ENCODE peak calls at places on chromosomes 12 and 14, in five cellular contexts. G is Caco-2, U is cardiac muscle cell, N is K562, D is IMR-90. C is an unnamed sample.

GRCh38 chr12:121513464-121514183 is 67.2 kb downstream of the KDM2B start:
- DNase-seq in G (peak; percentile 84), U (peak; percentile 48), N (peak; percentile 99), D (no peak), C (no peak)

GRCh38 chr14:61516957-61517356 is 178.4 kb upstream of the HIF1A start:
- DNase-seq in G (no peak), U (no peak), N (no peak), D (no peak), C (no peak)

GRCh38 chr12:109734219-109735000 is 20.8 kb downstream of the FAM222A start:
- DNase-seq in G (peak; percentile 17), U (no peak), N (no peak), D (peak; percentile 1), C (no peak)

GRCh38 chr12:123450636-123451035 is 7.3 kb upstream of the SNRNP35 start:
- DNase-seq in G (no peak), U (no peak), N (no peak), D (no peak), C (no peak)

GRCh38 chr12:116450406-116450910 is 108.7 kb upstream of the MAP1LC3B2 start:
- DNase-seq in G (no peak), U (no peak), N (no peak), D (no peak), C (no peak)

GRCh38 chr12:121916719-121917118 is 1.7 kb upstream of the CFAP251 start:
- DNase-seq in G (no peak), U (no peak), N (no peak), D (peak; percentile 67), C (no peak)

GRCh38 chr12:12979731-12980259 is 20.3 kb downstream of the HEBP1 start:
- DNase-seq in G (no peak), U (no peak), N (no peak), D (peak; percentile 98), C (no peak)

GRCh38 chr12:45948546-45948945 is 41.8 kb downstream of the SCAF11 start:
- DNase-seq in G (no peak), U (no peak), N (no peak), D (no peak), C (no peak)

GRCh38 chr14:54877015-54877702 is 25.5 kb downstream of the GCH1 start:
- DNase-seq in G (no peak), U (no peak), N (no peak), D (peak; percentile 10), C (no peak)
- H3K4me3 ChIP-seq in G (no peak overlapping the region), U (no peak overlapping the region), N (no peak overlapping the region), D (no peak overlapping the region), C (no peak overlapping the region)

GRCh38 chr12:30396576-30396975 is 299.1 kb downstream of the IPO8 start:
- DNase-seq in G (no peak), U (no peak), N (no peak), D (no peak), C (no peak)
- H3K9me3 ChIP-seq in G (peaks cover 25% of the 10 kb centered on the region), U (peaks cover 2% of the 10 kb centered on the region), N (peaks cover 3% of the 10 kb centered on the region), D (peaks cover 6% of the 10 kb centered on the region), C (peaks cover 3% of the 10 kb centered on the region)

DNA sequence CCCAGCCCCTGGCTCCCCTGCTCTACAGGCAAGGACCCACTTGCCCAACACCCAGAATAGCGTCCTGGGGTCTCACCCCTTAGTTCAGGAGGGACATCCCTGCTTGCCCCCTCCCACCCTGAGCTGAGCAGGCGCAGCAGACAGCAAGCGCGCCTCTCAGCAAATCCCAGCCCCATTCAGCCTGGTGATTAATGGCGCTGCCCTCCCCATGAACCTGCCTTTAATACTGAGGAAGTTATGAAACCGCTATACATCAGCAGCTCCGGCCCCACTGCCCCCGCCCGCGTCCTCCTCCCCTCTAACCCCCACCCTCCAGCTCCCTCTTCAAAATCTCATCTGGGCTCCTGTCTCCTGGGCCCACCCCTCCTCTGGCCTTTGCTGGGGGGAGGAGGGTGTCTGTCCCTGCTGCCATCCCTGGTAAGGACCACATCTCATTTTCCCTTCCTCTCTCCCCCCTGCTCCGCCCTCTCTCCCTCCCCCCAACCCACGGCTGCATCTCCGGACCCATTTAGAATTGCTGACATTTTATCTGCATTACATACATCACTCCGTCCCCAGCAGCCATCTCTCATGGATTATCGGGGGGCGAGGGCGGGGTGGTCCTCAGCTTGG is 7.1 kb upstream of the SMUG1 start:
- DNase-seq in G (no peak), U (no peak), N (peak; percentile 51), D (peak; percentile 70), C (no peak)
- H3K4me3 ChIP-seq in G (no peak overlapping the region), U (no peak overlapping the region), N (no peak overlapping the region), D (no peak overlapping the region), C (no peak overlapping the region)

GRCh38 chr14:106070242-106070641 is 543.9 kb downstream of the TMEM121 start:
- DNase-seq in G (no peak), U (no peak), N (no peak), D (no peak), C (no peak)
- H3K9me3 ChIP-seq in G (no peaks in the 10 kb centered on the region), U (no peaks in the 10 kb centered on the region), N (no peaks in the 10 kb centered on the region), D (peaks cover 10% of the 10 kb centered on the region), C (peaks cover 4% of the 10 kb centered on the region)

GRCh38 chr12:16349132-16349463 is 1.7 kb downstream of the MGST1 start:
- DNase-seq in G (no peak), U (no peak), N (peak; percentile 6), D (peak; percentile 96), C (no peak)
- H3K4me3 ChIP-seq in G (peak overlapping the region; percentile 16), U (peak overlapping the region; percentile 44), N (peak overlapping the region; percentile 42), D (peak overlapping the region; percentile 93), C (peak overlapping the region; percentile 49)

DNA sequence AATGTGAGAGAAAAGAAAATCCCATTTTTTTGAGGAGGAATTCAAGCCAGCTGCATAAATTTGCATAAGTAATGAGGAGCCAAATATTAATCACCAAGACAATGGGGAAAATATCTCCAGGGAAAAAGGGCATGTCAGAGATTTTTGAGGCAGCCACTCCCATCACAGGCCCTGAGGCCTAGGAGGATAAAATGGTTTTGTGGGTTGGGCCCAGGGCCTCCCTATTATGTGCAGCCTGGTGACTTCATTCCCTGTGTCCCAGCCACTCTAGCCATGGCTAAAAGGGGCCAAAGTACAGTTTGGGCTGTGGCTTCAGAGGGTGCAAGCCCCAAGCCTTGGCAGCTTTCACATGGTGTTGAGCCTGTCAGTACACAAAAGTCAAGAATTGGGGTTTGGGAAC is 1051.0 kb upstream of the FOXG1 start:
- DNase-seq in G (no peak), U (no peak), N (no peak), D (no peak), C (no peak)
- H3K9me3 ChIP-seq in G (peaks cover 10% of the 10 kb centered on the region), U (no peaks in the 10 kb centered on the region), N (no peaks in the 10 kb centered on the region), D (peaks cover 4% of the 10 kb centered on the region), C (peaks cover 2% of the 10 kb centered on the region)

GRCh38 chr12:92362785-92363184 is 217.1 kb upstream of the BTG1 start:
- DNase-seq in G (no peak), U (no peak), N (no peak), D (no peak), C (no peak)

GRCh38 chr12:92363295-92364146 is 217.9 kb upstream of the BTG1 start:
- DNase-seq in G (no peak), U (peak; percentile 13), N (no peak), D (peak; percentile 4), C (no peak)

GRCh38 chr12:92365333-92365732 is 219.7 kb upstream of the BTG1 start:
- DNase-seq in G (no peak), U (no peak), N (no peak), D (no peak), C (no peak)

GRCh38 chr12:92360543-92360942 is 214.9 kb upstream of the BTG1 start:
- DNase-seq in G (no peak), U (no peak), N (no peak), D (no peak), C (no peak)

DNA sequence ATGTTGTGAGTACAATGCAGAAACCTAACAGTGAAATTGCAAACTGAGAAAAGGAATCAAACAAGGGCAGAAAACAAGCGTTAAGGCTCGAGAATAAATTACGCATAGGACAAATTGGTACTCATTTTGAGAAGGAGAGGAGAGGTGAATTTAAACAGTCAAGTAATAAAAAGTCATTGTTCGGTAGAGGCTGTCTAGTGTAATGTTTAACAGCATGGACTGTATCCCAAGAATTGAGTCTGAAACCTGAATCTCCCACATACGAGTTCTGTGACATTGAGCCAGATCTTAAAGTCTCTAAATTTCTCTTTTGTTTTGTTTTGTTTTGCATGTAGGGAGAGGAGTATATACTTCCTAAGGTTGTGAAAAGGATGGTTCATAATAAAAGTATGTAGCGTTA is 216.5 kb upstream of the BTG1 start:
- DNase-seq in G (no peak), U (no peak), N (no peak), D (no peak), C (no peak)
- H3K4me3 ChIP-seq in G (no peak overlapping the region), U (no peak overlapping the region), N (no peak overlapping the region), D (no peak overlapping the region), C (no peak overlapping the region)

C was measured in iPS DF 6.9.